ENCODE peak calls at places on chromosome 3, in nine cellular contexts. One of them, this sample, is unnamed. For H3K4me1, the result is how much of the 10 kb centered on the place peaks cover.

GRCh38 chr3:59759298-59760169 is 709.7 kb upstream of the CFAP20DC start:
- DNase-seq in CD8-positive, alpha-beta memory T cell: no peak
- DNase-seq in ovary: no peak
- DNase-seq in Karpas-422: no peak
- DNase-seq in CD4-positive, CD25-positive, alpha-beta regulatory T cell: no peak
- DNase-seq in pancreas: no peak
- DNase-seq in heart left ventricle: no peak
- DNase-seq in DND-41: no peak
- DNase-seq in PC-9: no peak
- DNase-seq in this sample: no peak

GRCh38 chr3:177744873-177745646 is 547.8 kb upstream of the TBL1XR1 start:
- DNase-seq in DND-41: no peak
- DNase-seq in CD4-positive, CD25-positive, alpha-beta regulatory T cell: no peak
- DNase-seq in pancreas: no peak
- DNase-seq in Karpas-422: no peak
- DNase-seq in CD8-positive, alpha-beta memory T cell: no peak
- DNase-seq in PC-9: peak
- DNase-seq in heart left ventricle: peak
- DNase-seq in ovary: no peak
- DNase-seq in this sample: no peak

GRCh38 chr3:118059096-118059495 is 975.5 kb downstream of the IGSF11 start:
- DNase-seq in CD8-positive, alpha-beta memory T cell: no peak
- DNase-seq in ovary: no peak
- DNase-seq in DND-41: no peak
- DNase-seq in heart left ventricle: no peak
- DNase-seq in pancreas: no peak
- DNase-seq in Karpas-422: no peak
- DNase-seq in PC-9: no peak
- DNase-seq in CD4-positive, CD25-positive, alpha-beta regulatory T cell: no peak
- DNase-seq in this sample: no peak

GRCh38 chr3:24270744-24271143 is 223.9 kb downstream of the THRB start:
- DNase-seq in ovary: no peak
- DNase-seq in PC-9: no peak
- DNase-seq in CD8-positive, alpha-beta memory T cell: no peak
- DNase-seq in heart left ventricle: no peak
- DNase-seq in CD4-positive, CD25-positive, alpha-beta regulatory T cell: no peak
- DNase-seq in Karpas-422: no peak
- DNase-seq in pancreas: no peak
- DNase-seq in DND-41: no peak
- DNase-seq in this sample: no peak

GRCh38 chr3:94115482-94115881 is 52.6 kb downstream of the NSUN3 start:
- DNase-seq in ovary: no peak
- DNase-seq in PC-9: peak
- DNase-seq in pancreas: no peak
- DNase-seq in CD4-positive, CD25-positive, alpha-beta regulatory T cell: peak
- DNase-seq in heart left ventricle: no peak
- DNase-seq in DND-41: no peak
- DNase-seq in CD8-positive, alpha-beta memory T cell: no peak
- DNase-seq in Karpas-422: peak
- DNase-seq in this sample: no peak

GRCh38 chr3:64225695-64226499 is 631 bp upstream of the PRICKLE2 start:
- DNase-seq in pancreas: no peak
- DNase-seq in CD8-positive, alpha-beta memory T cell: no peak
- DNase-seq in ovary: no peak
- DNase-seq in CD4-positive, CD25-positive, alpha-beta regulatory T cell: no peak
- DNase-seq in DND-41: no peak
- DNase-seq in heart left ventricle: no peak
- DNase-seq in Karpas-422: no peak
- DNase-seq in PC-9: no peak
- DNase-seq in this sample: no peak

GRCh38 chr3:178457506-178457905 is 78.7 kb upstream of the KCNMB2 start:
- DNase-seq in CD4-positive, CD25-positive, alpha-beta regulatory T cell: no peak
- DNase-seq in pancreas: no peak
- DNase-seq in Karpas-422: no peak
- DNase-seq in ovary: no peak
- DNase-seq in heart left ventricle: no peak
- DNase-seq in CD8-positive, alpha-beta memory T cell: no peak
- DNase-seq in DND-41: no peak
- DNase-seq in PC-9: no peak
- DNase-seq in this sample: no peak

GRCh38 chr3:177283983-177284382 is 86.7 kb upstream of the TBL1XR1 start:
- DNase-seq in CD4-positive, CD25-positive, alpha-beta regulatory T cell: no peak
- DNase-seq in CD8-positive, alpha-beta memory T cell: no peak
- DNase-seq in pancreas: no peak
- DNase-seq in ovary: no peak
- DNase-seq in heart left ventricle: no peak
- DNase-seq in PC-9: no peak
- DNase-seq in DND-41: no peak
- DNase-seq in Karpas-422: no peak
- DNase-seq in this sample: no peak

GRCh38 chr3:131020122-131020693 is 6.4 kb downstream of the ASTE1 start:
- DNase-seq in CD8-positive, alpha-beta memory T cell: no peak
- DNase-seq in heart left ventricle: no peak
- DNase-seq in ovary: no peak
- DNase-seq in PC-9: no peak
- DNase-seq in pancreas: no peak
- DNase-seq in DND-41: no peak
- DNase-seq in CD4-positive, CD25-positive, alpha-beta regulatory T cell: no peak
- DNase-seq in Karpas-422: peak
- DNase-seq in this sample: no peak

GRCh38 chr3:107370902-107371301 is 6.3 kb upstream of the CCDC54 start:
- DNase-seq in DND-41: no peak
- DNase-seq in CD8-positive, alpha-beta memory T cell: no peak
- DNase-seq in Karpas-422: peak
- DNase-seq in ovary: no peak
- DNase-seq in pancreas: no peak
- DNase-seq in CD4-positive, CD25-positive, alpha-beta regulatory T cell: no peak
- DNase-seq in PC-9: no peak
- DNase-seq in heart left ventricle: no peak
- DNase-seq in this sample: no peak

GRCh38 chr3:141625506-141625905 is 112.6 kb upstream of the RNF7 start:
- DNase-seq in PC-9: peak
- DNase-seq in CD8-positive, alpha-beta memory T cell: no peak
- DNase-seq in ovary: peak
- DNase-seq in Karpas-422: no peak
- DNase-seq in pancreas: no peak
- DNase-seq in heart left ventricle: no peak
- DNase-seq in CD4-positive, CD25-positive, alpha-beta regulatory T cell: no peak
- DNase-seq in DND-41: no peak
- DNase-seq in this sample: no peak

GRCh38 chr3:125165189-125165947 is 47.2 kb downstream of the SLC12A8 start:
- DNase-seq in DND-41: no peak
- DNase-seq in pancreas: no peak
- DNase-seq in PC-9: no peak
- DNase-seq in Karpas-422: peak
- DNase-seq in heart left ventricle: peak
- DNase-seq in CD8-positive, alpha-beta memory T cell: no peak
- DNase-seq in ovary: peak
- DNase-seq in CD4-positive, CD25-positive, alpha-beta regulatory T cell: no peak
- DNase-seq in this sample: no peak

GRCh38 chr3:60636846-60637245 is 614.4 kb downstream of the FHIT start:
- DNase-seq in PC-9: peak
- DNase-seq in DND-41: no peak
- DNase-seq in ovary: no peak
- DNase-seq in CD4-positive, CD25-positive, alpha-beta regulatory T cell: no peak
- DNase-seq in Karpas-422: no peak
- DNase-seq in CD8-positive, alpha-beta memory T cell: no peak
- DNase-seq in pancreas: no peak
- DNase-seq in heart left ventricle: no peak
- DNase-seq in this sample: no peak

GRCh38 chr3:21188459-21188858 is 562.6 kb downstream of the ZNF385D start:
- DNase-seq in Karpas-422: no peak
- DNase-seq in DND-41: no peak
- DNase-seq in ovary: no peak
- DNase-seq in CD4-positive, CD25-positive, alpha-beta regulatory T cell: no peak
- DNase-seq in heart left ventricle: no peak
- DNase-seq in PC-9: no peak
- DNase-seq in CD8-positive, alpha-beta memory T cell: no peak
- DNase-seq in pancreas: no peak
- DNase-seq in this sample: no peak

GRCh38 chr3:58052373-58053273 is 44.4 kb downstream of the FLNB start:
- DNase-seq in Karpas-422: no peak
- DNase-seq in PC-9: peak
- DNase-seq in ovary: peak
- DNase-seq in CD8-positive, alpha-beta memory T cell: no peak
- DNase-seq in pancreas: peak
- DNase-seq in CD4-positive, CD25-positive, alpha-beta regulatory T cell: peak
- DNase-seq in DND-41: no peak
- DNase-seq in heart left ventricle: peak
- DNase-seq in this sample: no peak

GRCh38 chr3:128487813-128488635 is 5.0 kb downstream of the GATA2 start:
- DNase-seq in PC-9: peak
- DNase-seq in CD8-positive, alpha-beta memory T cell: no peak
- DNase-seq in DND-41: no peak
- DNase-seq in ovary: peak
- DNase-seq in pancreas: peak
- DNase-seq in Karpas-422: no peak
- DNase-seq in CD4-positive, CD25-positive, alpha-beta regulatory T cell: peak
- DNase-seq in heart left ventricle: peak
- DNase-seq in this sample: no peak

GRCh38 chr3:69763458-69763857 is 24.2 kb downstream of the MITF start:
- DNase-seq in Karpas-422: no peak
- DNase-seq in CD4-positive, CD25-positive, alpha-beta regulatory T cell: no peak
- DNase-seq in pancreas: no peak
- DNase-seq in DND-41: no peak
- DNase-seq in ovary: no peak
- DNase-seq in heart left ventricle: no peak
- DNase-seq in CD8-positive, alpha-beta memory T cell: no peak
- DNase-seq in PC-9: no peak
- DNase-seq in this sample: no peak
- H3K4me3 ChIP-seq in Karpas-422: no peak
- H3K4me3 ChIP-seq in CD4-positive, CD25-positive, alpha-beta regulatory T cell: no peak
- H3K4me3 ChIP-seq in pancreas: no peak
- H3K4me3 ChIP-seq in DND-41: no peak
- H3K4me3 ChIP-seq in ovary: peak
- H3K4me3 ChIP-seq in heart left ventricle: no peak
- H3K4me3 ChIP-seq in CD8-positive, alpha-beta memory T cell: no peak
- H3K4me3 ChIP-seq in PC-9: no peak
- H3K4me3 ChIP-seq in this sample: no peak

GRCh38 chr3:26437678-26438077 is 184.9 kb upstream of the LRRC3B start:
- DNase-seq in ovary: no peak
- DNase-seq in CD4-positive, CD25-positive, alpha-beta regulatory T cell: no peak
- DNase-seq in pancreas: no peak
- DNase-seq in CD8-positive, alpha-beta memory T cell: no peak
- DNase-seq in Karpas-422: no peak
- DNase-seq in PC-9: no peak
- DNase-seq in heart left ventricle: no peak
- DNase-seq in DND-41: no peak
- DNase-seq in this sample: no peak

GRCh38 chr3:26438981-26439884 is 183.3 kb upstream of the LRRC3B start:
- DNase-seq in ovary: no peak
- DNase-seq in heart left ventricle: no peak
- DNase-seq in CD4-positive, CD25-positive, alpha-beta regulatory T cell: no peak
- DNase-seq in DND-41: no peak
- DNase-seq in CD8-positive, alpha-beta memory T cell: no peak
- DNase-seq in pancreas: peak
- DNase-seq in PC-9: no peak
- DNase-seq in Karpas-422: no peak
- DNase-seq in this sample: no peak

GRCh38 chr3:26438325-26438940 is 184.1 kb upstream of the LRRC3B start:
- DNase-seq in pancreas: no peak
- DNase-seq in heart left ventricle: no peak
- DNase-seq in DND-41: no peak
- DNase-seq in Karpas-422: no peak
- DNase-seq in ovary: no peak
- DNase-seq in CD8-positive, alpha-beta memory T cell: no peak
- DNase-seq in PC-9: no peak
- DNase-seq in CD4-positive, CD25-positive, alpha-beta regulatory T cell: no peak
- DNase-seq in this sample: no peak
- H3K27ac ChIP-seq in pancreas: no peak
- H3K27ac ChIP-seq in heart left ventricle: no peak
- H3K27ac ChIP-seq in DND-41: no peak
- H3K27ac ChIP-seq in Karpas-422: no peak
- H3K27ac ChIP-seq in ovary: no peak
- H3K27ac ChIP-seq in CD8-positive, alpha-beta memory T cell: no peak
- H3K27ac ChIP-seq in PC-9: no peak
- H3K27ac ChIP-seq in CD4-positive, CD25-positive, alpha-beta regulatory T cell: no peak
- H3K27ac ChIP-seq in this sample: no peak

DNA sequence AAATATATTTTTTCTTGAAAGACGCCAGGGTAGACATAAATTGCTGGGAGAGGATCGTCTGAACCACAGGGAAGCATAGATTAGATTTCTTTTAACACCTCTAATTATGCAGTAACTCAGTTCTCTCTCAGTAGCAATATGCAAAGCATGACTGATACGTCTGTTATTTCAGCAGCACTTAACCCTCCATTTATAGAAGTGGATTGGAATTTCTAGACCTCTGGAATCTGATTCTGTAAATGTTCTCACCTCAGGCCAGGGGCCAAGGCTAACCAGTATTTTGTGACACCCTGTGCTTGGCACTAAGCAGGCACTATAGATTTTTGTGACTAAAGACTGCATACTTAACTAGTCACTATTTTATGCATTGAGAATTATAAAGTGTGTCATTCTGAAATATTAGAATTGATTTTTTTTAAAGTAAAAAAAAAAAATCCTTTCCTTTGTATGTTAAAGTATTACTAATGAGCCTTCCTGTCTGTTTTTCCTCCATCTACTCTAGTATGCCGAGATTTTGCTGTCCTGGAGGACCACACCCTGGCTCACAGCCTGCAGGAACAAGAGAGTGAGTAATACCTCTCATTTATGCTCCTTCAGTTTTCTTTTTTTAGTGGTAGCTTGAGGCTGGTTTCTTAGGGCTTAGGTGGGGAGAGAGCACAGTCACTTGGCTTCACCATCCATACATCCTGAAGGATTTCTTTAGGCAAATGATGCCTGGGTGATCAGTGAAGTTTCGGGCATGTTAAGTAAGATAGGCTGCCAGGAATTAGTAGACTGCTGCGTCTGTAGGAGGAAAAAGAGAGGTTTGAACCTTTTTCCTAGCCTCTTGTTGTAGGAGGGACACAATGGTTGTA is 26.5 kb upstream of the UTS2B start:
- DNase-seq in Karpas-422: no peak
- DNase-seq in pancreas: no peak
- DNase-seq in PC-9: peak
- DNase-seq in DND-41: no peak
- DNase-seq in heart left ventricle: peak
- DNase-seq in CD4-positive, CD25-positive, alpha-beta regulatory T cell: no peak
- DNase-seq in CD8-positive, alpha-beta memory T cell: no peak
- DNase-seq in ovary: no peak
- DNase-seq in this sample: no peak
- H3K4me1 ChIP-seq in Karpas-422: under half
- H3K4me1 ChIP-seq in pancreas: under half
- H3K4me1 ChIP-seq in PC-9: half or more
- H3K4me1 ChIP-seq in DND-41: under half
- H3K4me1 ChIP-seq in heart left ventricle: half or more
- H3K4me1 ChIP-seq in CD4-positive, CD25-positive, alpha-beta regulatory T cell: under half
- H3K4me1 ChIP-seq in CD8-positive, alpha-beta memory T cell: under half
- H3K4me1 ChIP-seq in ovary: under half
- H3K4me1 ChIP-seq in this sample: under half

DNA sequence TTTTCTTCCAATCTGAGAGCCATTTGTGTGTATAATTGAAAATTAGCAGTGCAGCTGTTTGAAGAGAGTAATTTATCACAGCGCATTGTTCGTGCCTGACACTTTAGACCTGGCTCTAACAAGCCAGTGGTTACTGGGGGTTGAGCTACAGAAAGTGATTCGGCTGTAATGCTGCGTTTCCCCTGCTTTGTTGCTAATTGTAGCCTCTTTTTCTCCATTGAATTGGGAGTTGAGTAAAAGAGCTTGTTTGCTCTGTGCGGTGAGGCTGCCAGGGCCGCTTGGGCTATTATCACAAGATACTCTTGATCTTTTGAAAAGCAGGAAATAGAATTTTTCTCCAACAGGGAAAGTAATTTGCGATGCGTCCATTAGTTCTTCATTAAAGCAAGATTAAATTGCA is 64.9 kb upstream of the CCDC39 start:
- DNase-seq in ovary: no peak
- DNase-seq in pancreas: no peak
- DNase-seq in CD8-positive, alpha-beta memory T cell: no peak
- DNase-seq in DND-41: no peak
- DNase-seq in Karpas-422: no peak
- DNase-seq in PC-9: no peak
- DNase-seq in CD4-positive, CD25-positive, alpha-beta regulatory T cell: no peak
- DNase-seq in heart left ventricle: no peak
- DNase-seq in this sample: no peak
- H3K4me3 ChIP-seq in ovary: no peak
- H3K4me3 ChIP-seq in pancreas: no peak
- H3K4me3 ChIP-seq in CD8-positive, alpha-beta memory T cell: no peak
- H3K4me3 ChIP-seq in DND-41: no peak
- H3K4me3 ChIP-seq in Karpas-422: no peak
- H3K4me3 ChIP-seq in PC-9: no peak
- H3K4me3 ChIP-seq in CD4-positive, CD25-positive, alpha-beta regulatory T cell: no peak
- H3K4me3 ChIP-seq in heart left ventricle: no peak
- H3K4me3 ChIP-seq in this sample: no peak